ENCODE peak calls at places on chromosome 5, in nine cellular contexts. M is SJSA1, U is lung, Q is tibial nerve, D is prostate gland, H is GM23248, T is mammary epithelial cell, S is spleen, F is fibroblast of lung. V is an unnamed sample.

GRCh38 chr5:137563646-137564474 is 64.7 kb upstream of the SPOCK1 start:
- DNase-seq in U (no peak), S (no peak), M (no peak), T (peak; percentile 78), H (peak; percentile 93), F (peak; percentile 74), D (no peak), Q (no peak), V (no peak)

GRCh38 chr5:33558489-33558888 is 117.7 kb downstream of the TARS1 start:
- DNase-seq in U (no peak), H (peak; percentile 55), Q (no peak), D (no peak), S (no peak), T (no peak), F (peak; percentile 11), M (no peak), V (no peak)

GRCh38 chr5:5079871-5080270 is 60.3 kb upstream of the ADAMTS16 start:
- DNase-seq in H (no peak), M (no peak), F (no peak), U (no peak), T (no peak), S (no peak), Q (no peak), D (no peak), V (no peak)

GRCh38 chr5:160506006-160507004 is 84.7 kb downstream of the PTTG1 start:
- DNase-seq in H (peak; percentile 65), T (no peak), Q (peak; percentile 28), F (peak; percentile 61), U (no peak), M (no peak), D (no peak), S (no peak), V (peak; percentile 50)

GRCh38 chr5:54229041-54229780 is 81.2 kb downstream of the ARL15 start:
- DNase-seq in U (peak; percentile 67), D (peak; percentile 46), M (peak; percentile 38), T (peak; percentile 46), F (peak; percentile 63), H (peak; percentile 71), S (peak; percentile 89), Q (peak; percentile 83), V (peak; percentile 75)

GRCh38 chr5:68285857-68286611 is 70.5 kb downstream of the PIK3R1 start:
- DNase-seq in H (peak; percentile 80), D (no peak), U (no peak), M (peak; percentile 43), T (no peak), S (no peak), F (peak; percentile 75), Q (peak; percentile 43), V (no peak)

GRCh38 chr5:76601470-76601869 is 21.7 kb downstream of the F2RL2 start:
- DNase-seq in H (peak; percentile 82), M (peak; percentile 64), D (peak; percentile 24), U (no peak), T (peak; percentile 46), S (no peak), Q (peak; percentile 64), F (peak; percentile 87), V (peak; percentile 19)

GRCh38 chr5:55926476-55926875 is 68.3 kb downstream of the IL6ST start:
- DNase-seq in F (no peak), Q (no peak), U (no peak), T (no peak), M (no peak), D (no peak), H (no peak), S (no peak), V (no peak)

GRCh38 chr5:124754206-124754927 is 7.9 kb upstream of the ZNF608 start:
- DNase-seq in Q (no peak), F (peak; percentile 56), S (no peak), D (no peak), M (no peak), U (no peak), H (peak; percentile 6), T (no peak), V (no peak)

GRCh38 chr5:81344736-81345135 is 43.3 kb downstream of the ZCCHC9 start:
- DNase-seq in Q (no peak), D (no peak), F (no peak), H (no peak), U (no peak), T (no peak), S (no peak), M (no peak), V (no peak)

GRCh38 chr5:55594636-55595035 is 59.9 kb upstream of the PLPP1 start:
- DNase-seq in S (no peak), F (no peak), H (no peak), M (no peak), Q (no peak), U (no peak), T (no peak), D (no peak), V (no peak)

GRCh38 chr5:92977766-92978555 is 603.1 kb downstream of the NR2F1-AS1 start:
- DNase-seq in M (no peak), F (no peak), S (no peak), T (no peak), H (no peak), Q (no peak), D (no peak), U (no peak), V (no peak)

GRCh38 chr5:175340180-175340579 is 103.8 kb downstream of the DRD1 start:
- DNase-seq in H (no peak), F (no peak), M (no peak), D (no peak), Q (no peak), T (no peak), S (no peak), U (no peak), V (no peak)

GRCh38 chr5:149053027-149053705 is 9.7 kb downstream of the SH3TC2 start:
- DNase-seq in U (no peak), T (peak; percentile 65), D (peak; percentile 51), M (no peak), F (peak; percentile 58), H (peak; percentile 79), S (no peak), Q (no peak), V (no peak)

GRCh38 chr5:146448783-146449519 is 1.8 kb downstream of the TCERG1 start:
- DNase-seq in T (no peak), Q (no peak), S (no peak), H (peak; percentile 41), D (no peak), F (no peak), M (no peak), U (no peak), V (no peak)
- H3K4me3 ChIP-seq in T (peak overlapping the region; percentile 97), Q (peak overlapping the region; percentile 88), S (no peak overlapping the region), H (peak overlapping the region; percentile 100), D (peak overlapping the region; percentile 93), F (peak overlapping the region; percentile 96), M (no peak overlapping the region), U (no peak overlapping the region), V (no peak overlapping the region)

GRCh38 chr5:177539411-177539810 is 15.0 kb downstream of the FAM193B start:
- DNase-seq in D (no peak), S (no peak), F (no peak), U (no peak), Q (peak; percentile 45), M (no peak), T (peak; percentile 83), H (peak; percentile 96), V (no peak)

GRCh38 chr5:177538876-177539275 is 15.5 kb downstream of the FAM193B start:
- DNase-seq in H (peak; percentile 26), D (no peak), U (no peak), Q (no peak), M (no peak), F (no peak), S (no peak), T (peak; percentile 77), V (no peak)

GRCh38 chr5:177542816-177543472 is 11.4 kb downstream of the FAM193B start:
- DNase-seq in F (no peak), T (no peak), H (no peak), D (no peak), S (no peak), U (no peak), Q (no peak), M (no peak), V (no peak)

GRCh38 chr5:177537389-177538361 is 16.7 kb downstream of the FAM193B start:
- DNase-seq in H (peak; percentile 93), S (peak; percentile 8), F (peak; percentile 29), Q (no peak), U (no peak), D (peak; percentile 87), M (peak; percentile 93), T (peak; percentile 67), V (peak; percentile 37)

DNA sequence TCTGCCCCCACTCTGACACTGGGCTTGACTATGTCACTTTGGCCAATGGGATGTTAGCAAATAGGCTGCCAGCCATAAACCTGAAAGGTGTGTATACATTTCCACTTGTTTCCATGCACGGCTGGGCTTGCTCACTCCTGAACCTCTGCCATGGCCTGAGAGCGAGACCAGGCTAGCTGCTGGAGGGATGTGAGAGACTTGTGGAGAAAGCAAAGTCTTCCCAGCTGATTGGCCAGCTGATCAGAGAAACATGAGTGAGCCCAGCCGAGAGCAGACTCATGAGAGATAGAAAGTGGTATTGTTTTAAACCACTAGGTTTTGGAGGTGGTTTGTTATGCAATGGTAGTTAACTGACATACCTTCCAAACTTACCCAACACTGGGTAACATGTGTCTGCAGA is 13.9 kb downstream of the FAM193B start:
- DNase-seq in Q (no peak), T (peak; percentile 97), D (peak; percentile 82), S (no peak), U (no peak), M (no peak), F (no peak), H (no peak), V (no peak)
- H3K4me1 ChIP-seq in Q (peaks cover 73% of the 10 kb centered on the region), T (peaks cover 48% of the 10 kb centered on the region), D (peaks cover 24% of the 10 kb centered on the region), S (peaks cover 20% of the 10 kb centered on the region), U (peaks cover 18% of the 10 kb centered on the region), M (peaks cover 29% of the 10 kb centered on the region), F (peaks cover 33% of the 10 kb centered on the region), H (peaks cover 57% of the 10 kb centered on the region), V (peaks cover 46% of the 10 kb centered on the region)

GRCh38 chr5:88885043-88885442 is 2.1 kb upstream of the MEF2C start:
- DNase-seq in D (no peak), U (no peak), Q (no peak), F (no peak), S (no peak), T (no peak), H (peak; percentile 36), M (no peak), V (no peak)
- H3K4me3 ChIP-seq in D (no peak overlapping the region), U (no peak overlapping the region), Q (no peak overlapping the region), F (no peak overlapping the region), S (peak overlapping the region; percentile 52), T (no peak overlapping the region), H (peak overlapping the region; percentile 98), M (no peak overlapping the region), V (no peak overlapping the region)

DNA sequence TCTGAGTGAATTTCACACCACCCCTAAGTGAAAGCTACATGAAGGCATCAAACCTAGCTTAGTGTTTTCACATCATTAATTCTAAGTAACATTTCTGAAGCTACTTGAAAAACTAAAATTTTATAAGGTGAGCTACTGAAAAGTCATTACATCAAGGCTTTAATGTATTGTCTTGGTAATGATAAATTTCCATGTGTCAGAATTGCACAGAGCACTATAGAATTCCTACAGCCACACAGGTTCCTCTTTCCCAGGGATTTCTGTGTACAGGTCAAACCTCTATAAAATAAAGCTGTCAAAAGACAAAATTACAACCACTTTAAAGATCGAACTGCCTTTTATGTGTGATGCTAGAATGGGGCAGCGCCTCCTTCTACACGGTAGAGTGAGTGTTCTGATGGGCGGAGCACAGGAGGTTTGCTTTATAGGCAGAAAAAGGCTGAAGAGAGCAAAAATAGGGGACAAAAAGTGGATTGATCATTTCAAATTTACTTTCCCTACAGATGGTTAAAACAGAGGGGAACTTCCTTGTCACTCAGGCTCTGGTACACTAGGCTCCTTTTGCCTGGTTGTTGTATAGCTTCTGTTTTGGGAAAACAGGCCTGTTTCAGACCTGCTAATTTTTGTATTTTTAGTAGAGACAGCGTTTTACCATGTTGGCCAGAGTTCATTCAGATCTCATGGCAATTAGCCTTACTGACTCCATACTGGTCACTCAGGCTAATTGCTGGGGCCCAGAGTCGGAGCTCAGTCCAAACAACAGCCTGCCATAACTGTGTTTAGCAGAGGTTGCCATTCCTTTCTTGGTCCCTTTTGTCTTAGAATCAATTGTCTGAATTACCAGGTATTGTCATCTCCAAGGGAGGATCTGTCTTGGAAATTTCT is 102.5 kb upstream of the BASP1 start:
- DNase-seq in F (no peak), H (no peak), M (no peak), S (no peak), D (no peak), Q (no peak), U (no peak), T (no peak), V (no peak)
- H3K4me1 ChIP-seq in F (peaks cover 11% of the 10 kb centered on the region), H (peaks cover 39% of the 10 kb centered on the region), M (peaks cover 59% of the 10 kb centered on the region), S (no peaks in the 10 kb centered on the region), D (no peaks in the 10 kb centered on the region), Q (peaks cover 4% of the 10 kb centered on the region), U (peaks cover 3% of the 10 kb centered on the region), T (peaks cover 8% of the 10 kb centered on the region), V (peaks cover 35% of the 10 kb centered on the region)

V was measured in body of pancreas.